ENCODE peak calls at places on chromosome 19, in ten cellular contexts. One of them, this sample, is unnamed.

GRCh38 chr19:46133101-46133627 is 8.7 kb upstream of the IGFL3 start:
- DNase-seq in dorsolateral prefrontal cortex: no peak
- DNase-seq in brain microvascular endothelial cell: peak
- DNase-seq in tibial nerve: no peak
- DNase-seq in body of pancreas: peak
- DNase-seq in right lobe of liver: no peak
- DNase-seq in fibroblast of lung: peak
- DNase-seq in BJ: peak
- DNase-seq in mucosa of descending colon: no peak
- DNase-seq in heart right ventricle: no peak
- DNase-seq in this sample: peak

GRCh38 chr19:3508771-3509535 is 2.8 kb downstream of the FZR1 start:
- DNase-seq in dorsolateral prefrontal cortex: no peak
- DNase-seq in brain microvascular endothelial cell: peak
- DNase-seq in tibial nerve: no peak
- DNase-seq in body of pancreas: no peak
- DNase-seq in right lobe of liver: no peak
- DNase-seq in fibroblast of lung: peak
- DNase-seq in BJ: no peak
- DNase-seq in mucosa of descending colon: no peak
- DNase-seq in heart right ventricle: no peak
- DNase-seq in this sample: no peak

GRCh38 chr19:38411041-38411712 is 8.3 kb downstream of the FAM98C start:
- DNase-seq in dorsolateral prefrontal cortex: no peak
- DNase-seq in brain microvascular endothelial cell: no peak
- DNase-seq in tibial nerve: no peak
- DNase-seq in body of pancreas: no peak
- DNase-seq in right lobe of liver: no peak
- DNase-seq in fibroblast of lung: no peak
- DNase-seq in BJ: no peak
- DNase-seq in mucosa of descending colon: no peak
- DNase-seq in heart right ventricle: no peak
- DNase-seq in this sample: no peak

GRCh38 chr19:55452381-55453325 is 8.8 kb downstream of the ISOC2 start:
- DNase-seq in dorsolateral prefrontal cortex: peak
- DNase-seq in brain microvascular endothelial cell: peak
- DNase-seq in tibial nerve: peak
- DNase-seq in body of pancreas: peak
- DNase-seq in right lobe of liver: no peak
- DNase-seq in fibroblast of lung: peak
- DNase-seq in BJ: peak
- DNase-seq in mucosa of descending colon: no peak
- DNase-seq in heart right ventricle: peak
- DNase-seq in this sample: peak

GRCh38 chr19:48636859-48637448 is at the start of gene DBP:
- DNase-seq in dorsolateral prefrontal cortex: no peak
- DNase-seq in brain microvascular endothelial cell: no peak
- DNase-seq in tibial nerve: no peak
- DNase-seq in body of pancreas: peak
- DNase-seq in right lobe of liver: peak
- DNase-seq in fibroblast of lung: no peak
- DNase-seq in BJ: no peak
- DNase-seq in mucosa of descending colon: peak
- DNase-seq in heart right ventricle: no peak
- DNase-seq in this sample: no peak

GRCh38 chr19:6352381-6353165 is 8.8 kb upstream of the CLPP start:
- DNase-seq in dorsolateral prefrontal cortex: no peak
- DNase-seq in brain microvascular endothelial cell: no peak
- DNase-seq in tibial nerve: no peak
- DNase-seq in body of pancreas: no peak
- DNase-seq in right lobe of liver: no peak
- DNase-seq in fibroblast of lung: no peak
- DNase-seq in BJ: no peak
- DNase-seq in mucosa of descending colon: no peak
- DNase-seq in heart right ventricle: no peak
- DNase-seq in this sample: no peak

GRCh38 chr19:16031872-16032200 is 44.5 kb upstream of the TPM4 start:
- DNase-seq in dorsolateral prefrontal cortex: no peak
- DNase-seq in brain microvascular endothelial cell: no peak
- DNase-seq in tibial nerve: no peak
- DNase-seq in body of pancreas: no peak
- DNase-seq in right lobe of liver: peak
- DNase-seq in fibroblast of lung: no peak
- DNase-seq in BJ: no peak
- DNase-seq in mucosa of descending colon: no peak
- DNase-seq in heart right ventricle: no peak
- DNase-seq in this sample: no peak

GRCh38 chr19:46977548-46977947 is 42.1 kb upstream of the NPAS1 start:
- DNase-seq in dorsolateral prefrontal cortex: no peak
- DNase-seq in brain microvascular endothelial cell: no peak
- DNase-seq in tibial nerve: no peak
- DNase-seq in body of pancreas: no peak
- DNase-seq in right lobe of liver: no peak
- DNase-seq in fibroblast of lung: no peak
- DNase-seq in BJ: no peak
- DNase-seq in mucosa of descending colon: peak
- DNase-seq in heart right ventricle: no peak
- DNase-seq in this sample: no peak

DNA sequence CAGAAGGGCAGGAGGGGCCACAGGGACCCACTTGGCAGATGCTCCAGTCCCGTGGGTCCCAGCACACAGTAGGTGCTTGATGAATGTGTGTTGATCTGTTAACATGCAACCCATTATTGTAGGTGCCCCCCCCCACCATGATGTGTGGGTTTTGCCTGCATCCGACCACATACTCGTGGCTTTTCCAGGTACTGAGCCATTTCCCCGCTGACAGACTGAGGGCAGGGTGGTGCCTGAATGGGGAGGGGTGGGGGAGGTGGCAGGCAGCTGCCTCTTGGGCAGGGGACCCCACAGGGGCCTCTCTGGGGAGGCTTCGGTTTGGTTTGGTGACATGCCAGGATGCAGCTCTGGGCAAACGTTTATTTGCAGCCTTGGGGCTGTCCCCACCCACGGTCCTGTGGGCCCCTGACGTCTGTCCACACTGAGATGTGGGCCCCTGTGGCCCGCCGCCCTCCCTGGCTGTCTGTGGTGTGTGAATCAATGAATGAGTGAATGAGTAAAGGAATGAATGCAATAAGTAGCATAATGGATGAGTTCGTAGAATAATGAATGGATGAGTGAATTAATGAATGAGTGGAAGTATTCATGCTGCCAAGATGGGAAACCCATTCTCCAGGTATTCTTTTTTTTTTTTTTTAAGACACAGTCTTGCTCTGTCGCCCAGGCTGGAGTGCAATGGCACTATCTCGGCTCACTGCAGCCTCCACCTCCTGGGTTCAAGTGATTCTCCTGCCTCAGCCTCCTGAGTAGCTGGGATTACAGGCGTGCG is 9.0 kb upstream of the JUND start:
- DNase-seq in dorsolateral prefrontal cortex: no peak
- DNase-seq in brain microvascular endothelial cell: peak
- DNase-seq in tibial nerve: no peak
- DNase-seq in body of pancreas: no peak
- DNase-seq in right lobe of liver: peak
- DNase-seq in fibroblast of lung: peak
- DNase-seq in BJ: no peak
- DNase-seq in mucosa of descending colon: peak
- DNase-seq in heart right ventricle: no peak
- DNase-seq in this sample: peak
- H3K4me3 ChIP-seq in dorsolateral prefrontal cortex: no peak
- H3K4me3 ChIP-seq in brain microvascular endothelial cell: no peak
- H3K4me3 ChIP-seq in tibial nerve: no peak
- H3K4me3 ChIP-seq in body of pancreas: no peak
- H3K4me3 ChIP-seq in right lobe of liver: no peak
- H3K4me3 ChIP-seq in fibroblast of lung: no peak
- H3K4me3 ChIP-seq in BJ: no peak
- H3K4me3 ChIP-seq in mucosa of descending colon: no peak
- H3K4me3 ChIP-seq in heart right ventricle: no peak
- H3K4me3 ChIP-seq in this sample: no peak

GRCh38 chr19:13152356-13152853 is 2.2 kb downstream of the IER2 start:
- DNase-seq in dorsolateral prefrontal cortex: no peak
- DNase-seq in brain microvascular endothelial cell: no peak
- DNase-seq in tibial nerve: no peak
- DNase-seq in body of pancreas: no peak
- DNase-seq in right lobe of liver: no peak
- DNase-seq in fibroblast of lung: no peak
- DNase-seq in BJ: no peak
- DNase-seq in mucosa of descending colon: no peak
- DNase-seq in heart right ventricle: no peak
- DNase-seq in this sample: no peak

GRCh38 chr19:13152854-13153626 is 2.8 kb downstream of the IER2 start:
- DNase-seq in dorsolateral prefrontal cortex: peak
- DNase-seq in brain microvascular endothelial cell: peak
- DNase-seq in tibial nerve: peak
- DNase-seq in body of pancreas: peak
- DNase-seq in right lobe of liver: peak
- DNase-seq in fibroblast of lung: peak
- DNase-seq in BJ: peak
- DNase-seq in mucosa of descending colon: peak
- DNase-seq in heart right ventricle: peak
- DNase-seq in this sample: peak

GRCh38 chr19:13154241-13154778 is 4.1 kb downstream of the IER2 start:
- DNase-seq in dorsolateral prefrontal cortex: peak
- DNase-seq in brain microvascular endothelial cell: peak
- DNase-seq in tibial nerve: peak
- DNase-seq in body of pancreas: peak
- DNase-seq in right lobe of liver: peak
- DNase-seq in fibroblast of lung: peak
- DNase-seq in BJ: peak
- DNase-seq in mucosa of descending colon: peak
- DNase-seq in heart right ventricle: peak
- DNase-seq in this sample: peak

GRCh38 chr19:13154911-13155471 is 4.8 kb downstream of the IER2 start:
- DNase-seq in dorsolateral prefrontal cortex: no peak
- DNase-seq in brain microvascular endothelial cell: peak
- DNase-seq in tibial nerve: peak
- DNase-seq in body of pancreas: peak
- DNase-seq in right lobe of liver: peak
- DNase-seq in fibroblast of lung: peak
- DNase-seq in BJ: no peak
- DNase-seq in mucosa of descending colon: peak
- DNase-seq in heart right ventricle: no peak
- DNase-seq in this sample: peak

DNA sequence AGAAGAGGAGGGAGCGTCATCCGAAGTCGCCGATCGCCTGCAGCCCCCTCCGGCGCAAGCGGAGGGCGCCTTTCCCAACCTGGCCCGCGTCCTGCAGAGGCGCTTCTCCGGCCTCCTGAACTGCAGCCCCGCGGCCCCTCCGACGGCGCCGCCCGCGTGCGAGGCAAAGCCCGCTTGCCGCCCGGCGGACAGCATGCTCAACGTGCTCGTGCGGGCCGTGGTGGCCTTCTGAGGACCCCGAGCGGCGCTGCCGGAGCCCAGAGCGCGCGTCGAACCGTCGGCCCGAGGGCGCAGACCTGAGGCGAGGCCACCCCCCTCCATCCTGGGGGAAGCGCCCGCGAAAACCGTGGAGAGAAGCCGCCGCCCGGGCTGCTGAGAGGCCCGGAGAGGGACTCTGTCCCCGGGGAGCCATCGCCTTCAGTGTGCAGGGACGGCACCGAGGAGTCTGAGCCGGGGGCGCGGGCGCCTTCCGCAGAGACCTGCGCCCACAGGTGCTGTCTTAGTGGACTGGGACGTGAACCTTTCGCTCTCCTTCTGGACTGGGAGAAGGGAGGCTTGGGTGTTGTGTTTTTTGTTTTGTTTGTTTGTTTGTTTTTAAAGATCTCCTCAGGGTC is 3.5 kb downstream of the IER2 start:
- DNase-seq in dorsolateral prefrontal cortex: no peak
- DNase-seq in brain microvascular endothelial cell: no peak
- DNase-seq in tibial nerve: no peak
- DNase-seq in body of pancreas: peak
- DNase-seq in right lobe of liver: peak
- DNase-seq in fibroblast of lung: peak
- DNase-seq in BJ: no peak
- DNase-seq in mucosa of descending colon: peak
- DNase-seq in heart right ventricle: peak
- DNase-seq in this sample: peak
- TF ChIP-seq CTCF in dorsolateral prefrontal cortex: no peak
- TF ChIP-seq CTCF in brain microvascular endothelial cell: no peak
- TF ChIP-seq CTCF in tibial nerve: no peak
- TF ChIP-seq CTCF in body of pancreas: no peak
- TF ChIP-seq CTCF in right lobe of liver: no peak
- TF ChIP-seq CTCF in fibroblast of lung: no peak
- TF ChIP-seq CTCF in BJ: peak
- TF ChIP-seq CTCF in mucosa of descending colon: no peak
- TF ChIP-seq CTCF in heart right ventricle: peak
- TF ChIP-seq CTCF in this sample: no peak

DNA sequence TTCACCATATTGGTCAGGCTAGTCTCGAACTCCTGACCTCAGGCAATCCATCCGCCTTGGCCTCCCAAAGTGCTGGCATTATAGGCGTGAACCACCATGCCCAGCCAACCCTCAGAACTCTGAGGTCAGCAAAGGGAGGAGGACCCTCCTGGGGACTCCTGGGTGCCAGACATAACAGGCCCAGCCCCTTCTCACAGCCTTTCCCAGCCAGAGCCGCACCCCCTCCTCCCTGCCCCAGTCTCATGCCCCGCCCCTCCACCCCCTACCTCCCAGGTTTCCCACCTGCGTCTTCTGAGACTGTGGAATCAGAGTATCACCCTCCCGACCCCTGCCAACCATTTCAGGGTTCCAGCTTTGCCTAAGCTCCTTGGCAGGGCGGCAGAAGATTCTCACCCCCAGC is 5.2 kb downstream of the IGLON5 start:
- DNase-seq in dorsolateral prefrontal cortex: no peak
- DNase-seq in brain microvascular endothelial cell: no peak
- DNase-seq in tibial nerve: no peak
- DNase-seq in body of pancreas: no peak
- DNase-seq in right lobe of liver: no peak
- DNase-seq in fibroblast of lung: no peak
- DNase-seq in BJ: no peak
- DNase-seq in mucosa of descending colon: no peak
- DNase-seq in heart right ventricle: no peak
- DNase-seq in this sample: no peak
- H3K4me3 ChIP-seq in dorsolateral prefrontal cortex: no peak
- H3K4me3 ChIP-seq in brain microvascular endothelial cell: no peak
- H3K4me3 ChIP-seq in tibial nerve: no peak
- H3K4me3 ChIP-seq in body of pancreas: no peak
- H3K4me3 ChIP-seq in right lobe of liver: no peak
- H3K4me3 ChIP-seq in fibroblast of lung: no peak
- H3K4me3 ChIP-seq in BJ: no peak
- H3K4me3 ChIP-seq in mucosa of descending colon: no peak
- H3K4me3 ChIP-seq in heart right ventricle: no peak
- H3K4me3 ChIP-seq in this sample: no peak

GRCh38 chr19:11457831-11458230 is 22.4 kb downstream of the PRKCSH start:
- DNase-seq in dorsolateral prefrontal cortex: no peak
- DNase-seq in brain microvascular endothelial cell: no peak
- DNase-seq in tibial nerve: no peak
- DNase-seq in body of pancreas: no peak
- DNase-seq in right lobe of liver: no peak
- DNase-seq in fibroblast of lung: no peak
- DNase-seq in BJ: no peak
- DNase-seq in mucosa of descending colon: no peak
- DNase-seq in heart right ventricle: no peak
- DNase-seq in this sample: no peak

GRCh38 chr19:11457115-11457514 is 21.7 kb downstream of the PRKCSH start:
- DNase-seq in dorsolateral prefrontal cortex: peak
- DNase-seq in brain microvascular endothelial cell: no peak
- DNase-seq in tibial nerve: no peak
- DNase-seq in body of pancreas: no peak
- DNase-seq in right lobe of liver: no peak
- DNase-seq in fibroblast of lung: no peak
- DNase-seq in BJ: no peak
- DNase-seq in mucosa of descending colon: no peak
- DNase-seq in heart right ventricle: no peak
- DNase-seq in this sample: no peak

GRCh38 chr19:11458236-11458900 is 22.5 kb downstream of the ELAVL3 start:
- DNase-seq in dorsolateral prefrontal cortex: no peak
- DNase-seq in brain microvascular endothelial cell: no peak
- DNase-seq in tibial nerve: no peak
- DNase-seq in body of pancreas: no peak
- DNase-seq in right lobe of liver: no peak
- DNase-seq in fibroblast of lung: no peak
- DNase-seq in BJ: no peak
- DNase-seq in mucosa of descending colon: no peak
- DNase-seq in heart right ventricle: no peak
- DNase-seq in this sample: no peak

GRCh38 chr19:11461453-11461852 is 19.4 kb downstream of the ELAVL3 start:
- DNase-seq in dorsolateral prefrontal cortex: no peak
- DNase-seq in brain microvascular endothelial cell: no peak
- DNase-seq in tibial nerve: no peak
- DNase-seq in body of pancreas: no peak
- DNase-seq in right lobe of liver: no peak
- DNase-seq in fibroblast of lung: no peak
- DNase-seq in BJ: no peak
- DNase-seq in mucosa of descending colon: no peak
- DNase-seq in heart right ventricle: no peak
- DNase-seq in this sample: no peak

GRCh38 chr19:11460207-11460606 is 20.6 kb downstream of the ELAVL3 start:
- DNase-seq in dorsolateral prefrontal cortex: no peak
- DNase-seq in brain microvascular endothelial cell: no peak
- DNase-seq in tibial nerve: no peak
- DNase-seq in body of pancreas: no peak
- DNase-seq in right lobe of liver: no peak
- DNase-seq in fibroblast of lung: no peak
- DNase-seq in BJ: no peak
- DNase-seq in mucosa of descending colon: no peak
- DNase-seq in heart right ventricle: no peak
- DNase-seq in this sample: no peak
- TF ChIP-seq CTCF in dorsolateral prefrontal cortex: no peak
- TF ChIP-seq CTCF in brain microvascular endothelial cell: peak
- TF ChIP-seq CTCF in tibial nerve: no peak
- TF ChIP-seq CTCF in body of pancreas: no peak
- TF ChIP-seq CTCF in right lobe of liver: no peak
- TF ChIP-seq CTCF in fibroblast of lung: no peak
- TF ChIP-seq CTCF in BJ: peak
- TF ChIP-seq CTCF in mucosa of descending colon: no peak
- TF ChIP-seq CTCF in heart right ventricle: peak
- TF ChIP-seq CTCF in this sample: peak

This sample was measured in fibroblast of pulmonary artery.